ENCODE peak calls at places on chromosomes 1 and 21, in four cellular contexts. E is H1, T is K562, A is HCT116. L is an unnamed sample.

GRCh38 chr1:108750476-108751191 is 4.2 kb downstream of the STXBP3 start:
- DNase-seq in E (no peak), T (no peak), A (no peak), L (no peak)

GRCh38 chr21:33588485-33589335 is at the start of gene DONSON:
- DNase-seq in E (peak; percentile 98), T (peak; percentile 100), A (peak; percentile 35), L (peak; percentile 99)

GRCh38 chr21:17903029-17903806 is 84.1 kb upstream of the C21orf91 start:
- DNase-seq in E (no peak), T (no peak), A (no peak), L (no peak)

GRCh38 chr1:222466150-222466865 is 81.6 kb downstream of the HHIPL2 start:
- DNase-seq in E (no peak), T (no peak), A (no peak), L (no peak)

GRCh38 chr1:218478336-218478735 is 133.2 kb downstream of the TGFB2 start:
- DNase-seq in E (no peak), T (no peak), A (no peak), L (no peak)

GRCh38 chr1:23530750-23531651 is at the start of gene E2F2:
- DNase-seq in E (peak; percentile 80), T (peak; percentile 97), A (peak; percentile 81), L (peak; percentile 92)

GRCh38 chr1:206722751-206723499 is 38.2 kb downstream of the MAPKAPK2 start:
- DNase-seq in E (no peak), T (no peak), A (no peak), L (no peak)

GRCh38 chr1:210594605-210595004 is 265.9 kb downstream of the HHAT start:
- DNase-seq in E (no peak), T (no peak), A (no peak), L (no peak)

GRCh38 chr1:36109041-36109679 is 15.9 kb downstream of the COL8A2 start:
- DNase-seq in E (no peak), T (no peak), A (no peak), L (no peak)

GRCh38 chr1:28031173-28031572 is 57.2 kb downstream of the EYA3 start:
- DNase-seq in E (no peak), T (no peak), A (no peak), L (no peak)

GRCh38 chr1:219503549-219503948 is 109.4 kb downstream of the ZC3H11B start:
- DNase-seq in E (no peak), T (no peak), A (no peak), L (no peak)

GRCh38 chr1:244862354-244862698 is 2.0 kb downstream of the HNRNPU start:
- DNase-seq in E (no peak), T (no peak), A (no peak), L (no peak)

GRCh38 chr1:85992756-85993155 is 163.8 kb downstream of the COL24A1 start:
- DNase-seq in E (no peak), T (no peak), A (no peak), L (no peak)

GRCh38 chr1:151534662-151535278 is 5.3 kb upstream of the TUFT1 start:
- DNase-seq in E (peak; percentile 93), T (peak; percentile 80), A (no peak), L (peak; percentile 81)

GRCh38 chr1:205782627-205783470 is 7.6 kb upstream of the RAB29 start:
- DNase-seq in E (no peak), T (no peak), A (no peak), L (no peak)

GRCh38 chr1:181612100-181612499 is 128.8 kb downstream of the CACNA1E start:
- DNase-seq in E (no peak), T (no peak), A (no peak), L (no peak)

GRCh38 chr1:46537651-46538050 is 13.8 kb downstream of the KNCN start:
- DNase-seq in E (no peak), T (no peak), A (no peak), L (no peak)

GRCh38 chr21:28099296-28099695 is 893.4 kb downstream of the LTN1 start:
- DNase-seq in E (no peak), T (no peak), A (no peak), L (no peak)

GRCh38 chr1:218164111-218164929 is 120.8 kb upstream of the RRP15 start:
- DNase-seq in E (peak; percentile 89), T (no peak), A (no peak), L (peak; percentile 40)

GRCh38 chr1:30014031-30014430 is 709.4 kb downstream of the MATN1 start:
- DNase-seq in E (no peak), T (no peak), A (no peak), L (no peak)

GRCh38 chr1:209899948-209900347 is 38.1 kb upstream of the SYT14 start:
- DNase-seq in E (peak; percentile 81), T (peak; percentile 24), A (peak; percentile 22), L (peak; percentile 68)

GRCh38 chr1:13583592-13583963 is at the start of gene PDPN:
- DNase-seq in E (peak; percentile 85), T (no peak), A (no peak), L (peak; percentile 76)

GRCh38 chr1:10104844-10105243 is 72.1 kb downstream of the UBE4B start:
- DNase-seq in E (no peak), T (no peak), A (no peak), L (no peak)

GRCh38 chr1:40394456-40395172 is 21.1 kb downstream of the SMAP2 start:
- DNase-seq in E (no peak), T (no peak), A (no peak), L (no peak)

GRCh38 chr1:221344693-221345092 is 397.2 kb downstream of the DUSP10 start:
- DNase-seq in E (no peak), T (no peak), A (no peak), L (no peak)

GRCh38 chr1:52054496-52055065 is 410 bp downstream of the TXNDC12 start:
- DNase-seq in E (no peak), T (no peak), A (no peak), L (peak; percentile 9)

GRCh38 chr1:225871374-225872074 is 10.7 kb downstream of the TMEM63A start:
- DNase-seq in E (no peak), T (no peak), A (no peak), L (no peak)

GRCh38 chr1:109441105-109441504 is 14.9 kb upstream of the PSMA5 start:
- DNase-seq in E (no peak), T (no peak), A (no peak), L (no peak)

GRCh38 chr1:25137521-25138395 is 94.5 kb downstream of the SYF2 start:
- DNase-seq in E (no peak), T (no peak), A (no peak), L (no peak)

GRCh38 chr1:60008500-60008899 is 65.1 kb downstream of the C1orf87 start:
- DNase-seq in E (no peak), T (no peak), A (no peak), L (no peak)

GRCh38 chr1:22841754-22842370 is 130.8 kb downstream of the LACTBL1 start:
- DNase-seq in E (no peak), T (no peak), A (no peak), L (no peak)

GRCh38 chr21:28336299-28336698 is 656.4 kb downstream of the LTN1 start:
- DNase-seq in E (no peak), T (no peak), A (no peak), L (no peak)

GRCh38 chr21:33058468-33059318 is 11.2 kb upstream of the OLIG1 start:
- DNase-seq in E (no peak), T (no peak), A (no peak), L (no peak)

GRCh38 chr1:226082959-226083302 is 20.4 kb downstream of the H3-3A start:
- DNase-seq in E (no peak), T (no peak), A (no peak), L (peak; percentile 69)

GRCh38 chr1:16719571-16720402 is 20.5 kb upstream of the RNU1-4 start:
- DNase-seq in E (peak; percentile 58), T (peak; percentile 10), A (no peak), L (peak; percentile 4)

GRCh38 chr1:175188936-175189335 is 3.6 kb downstream of the KIAA0040 start:
- DNase-seq in E (no peak), T (no peak), A (no peak), L (no peak)

GRCh38 chr1:183783896-183784637 is 20.9 kb upstream of the RGL1 start:
- DNase-seq in E (no peak), T (no peak), A (no peak), L (no peak)

GRCh38 chr1:245656189-245656717 is 501.5 kb downstream of the KIF26B start:
- DNase-seq in E (no peak), T (no peak), A (no peak), L (no peak)

GRCh38 chr1:83637009-83637408 is 361.9 kb downstream of the TTLL7 start:
- DNase-seq in E (no peak), T (no peak), A (no peak), L (no peak)
- TF ChIP-seq SP1 in E (no peak), T (no peak), A (no peak), L (no peak)

GRCh38 chr1:56922507-56922906 is 43.3 kb downstream of the C8B start:
- DNase-seq in E (no peak), T (no peak), A (no peak), L (no peak)
- TF ChIP-seq SP1 in E (no peak), T (no peak), A (no peak), L (no peak)

GRCh38 chr1:53732912-53733317 is 6.0 kb downstream of the GLIS1 start:
- DNase-seq in E (no peak), T (no peak), A (no peak), L (no peak)
- TF ChIP-seq SP1 in E (no peak), T (no peak), A (no peak), L (no peak)

DNA sequence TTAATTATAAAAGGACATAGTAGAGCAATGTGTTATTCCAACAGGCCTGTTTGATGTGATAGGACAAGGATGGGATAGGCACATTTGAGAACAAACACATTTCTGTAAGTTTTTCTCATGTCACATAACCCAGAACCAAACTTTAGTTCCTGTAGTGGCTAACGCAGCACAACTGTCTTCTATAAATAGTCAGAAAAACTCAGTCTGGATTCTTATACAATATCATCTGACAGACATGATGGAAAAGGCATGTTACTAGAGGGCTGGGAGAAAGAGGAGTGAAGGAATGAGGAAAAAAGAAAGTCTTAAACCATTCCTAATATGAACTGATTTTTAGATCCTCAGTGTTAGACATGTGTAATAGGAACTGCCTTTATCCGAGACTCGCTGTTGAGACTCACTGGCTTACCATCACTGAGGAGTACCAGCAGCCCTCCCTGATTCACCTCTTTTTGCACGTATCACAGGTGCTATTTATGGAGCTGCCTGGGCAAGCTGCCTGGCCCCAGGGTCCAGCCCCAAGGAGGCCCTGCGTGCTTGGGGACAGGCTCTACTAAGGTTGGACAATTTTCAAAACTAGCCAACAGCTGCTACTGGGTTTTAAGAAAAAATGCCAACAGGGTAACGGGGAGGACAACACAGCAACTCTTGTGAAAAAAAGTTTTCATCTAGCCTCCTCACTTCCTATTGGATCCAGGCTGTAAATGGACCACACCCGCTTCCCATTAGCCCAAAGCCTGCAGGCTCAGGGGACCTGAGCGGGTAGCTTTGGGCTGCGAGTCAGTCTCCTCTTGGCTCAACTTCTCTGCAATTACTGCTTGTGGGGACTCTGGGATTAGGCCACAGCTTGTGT is 30.7 kb upstream of the SERBP1 start:
- DNase-seq in E (no peak), T (no peak), A (no peak), L (no peak)
- TF ChIP-seq SP1 in E (no peak), T (no peak), A (no peak), L (no peak)

L was measured in HEK293T.